ENCODE peak calls at places on chromosome 11, in five cellular contexts. W is IMR-90, I is mesendoderm, J is neuronal stem cell, Y is H9. T is an unnamed sample.

GRCh38 chr11:45872513-45873356 is 12.7 kb upstream of the MAPK8IP1 start:
- DNase-seq in Y (peak), W (peak), I (peak), J (peak), T (peak)

GRCh38 chr11:64283092-64283491 is 1.4 kb downstream of the BAD start:
- DNase-seq in J (no peak), Y (no peak), I (no peak), W (no peak), T (no peak)

GRCh38 chr11:35014352-35014751 is 97.9 kb downstream of the PDHX start:
- DNase-seq in Y (no peak), J (no peak), I (no peak), W (peak), T (peak)

GRCh38 chr11:5700422-5701064 is 11.0 kb downstream of the TRIM22 start:
- DNase-seq in I (no peak), W (no peak), J (no peak), Y (no peak), T (no peak)

GRCh38 chr11:96361778-96362177 is 18.8 kb upstream of the MAML2 start:
- DNase-seq in J (no peak), Y (no peak), W (peak), I (no peak), T (no peak)

GRCh38 chr11:84390441-84391078 is 1104.4 kb upstream of the CCDC90B start:
- DNase-seq in J (peak), I (peak), Y (peak), W (no peak), T (no peak)

GRCh38 chr11:18802381-18803257 is 11.0 kb upstream of the PTPN5 start:
- DNase-seq in I (peak), W (peak), Y (peak), J (peak), T (peak)

GRCh38 chr11:4664791-4665190 is 21.0 kb downstream of the OR51E1 start:
- DNase-seq in I (no peak), Y (no peak), W (peak), J (no peak), T (no peak)

GRCh38 chr11:85431319-85431718 is 195.8 kb downstream of the DLG2 start:
- DNase-seq in Y (no peak), I (no peak), W (no peak), J (no peak), T (no peak)

GRCh38 chr11:68454767-68455166 is 5.8 kb upstream of the PPP6R3 start:
- DNase-seq in J (no peak), Y (peak), W (no peak), I (peak), T (no peak)

GRCh38 chr11:86151188-86152005 is 82.5 kb upstream of the PICALM start:
- DNase-seq in W (peak), Y (no peak), J (no peak), I (peak), T (peak)

GRCh38 chr11:23192256-23192655 is 332.0 kb upstream of the CCDC179 start:
- DNase-seq in J (no peak), I (no peak), W (peak), Y (no peak), T (no peak)

GRCh38 chr11:107183963-107184362 is 165.7 kb upstream of the GUCY1A2 start:
- DNase-seq in J (no peak), I (no peak), Y (no peak), W (no peak), T (no peak)

GRCh38 chr11:13098067-13098466 is 89.0 kb downstream of the RASSF10 start:
- DNase-seq in J (no peak), I (peak), W (no peak), Y (peak), T (no peak)

GRCh38 chr11:69383372-69383771 is 89.4 kb downstream of the MYEOV start:
- DNase-seq in Y (peak), J (no peak), W (no peak), I (no peak), T (no peak)

GRCh38 chr11:61543606-61544306 is 35.2 kb downstream of the LRRC10B start:
- DNase-seq in Y (no peak), I (no peak), J (no peak), W (peak), T (no peak)

GRCh38 chr11:130525307-130525706 is 76.9 kb downstream of the ADAMTS15 start:
- DNase-seq in J (no peak), I (no peak), Y (no peak), W (no peak), T (no peak)

GRCh38 chr11:3781423-3781822 is 15.9 kb downstream of the NUP98 start:
- DNase-seq in J (no peak), W (peak), I (no peak), Y (no peak), T (no peak)

GRCh38 chr11:7668911-7669310 is 4.4 kb downstream of the CYB5R2 start:
- DNase-seq in Y (no peak), W (no peak), I (peak), J (no peak), T (no peak)

DNA sequence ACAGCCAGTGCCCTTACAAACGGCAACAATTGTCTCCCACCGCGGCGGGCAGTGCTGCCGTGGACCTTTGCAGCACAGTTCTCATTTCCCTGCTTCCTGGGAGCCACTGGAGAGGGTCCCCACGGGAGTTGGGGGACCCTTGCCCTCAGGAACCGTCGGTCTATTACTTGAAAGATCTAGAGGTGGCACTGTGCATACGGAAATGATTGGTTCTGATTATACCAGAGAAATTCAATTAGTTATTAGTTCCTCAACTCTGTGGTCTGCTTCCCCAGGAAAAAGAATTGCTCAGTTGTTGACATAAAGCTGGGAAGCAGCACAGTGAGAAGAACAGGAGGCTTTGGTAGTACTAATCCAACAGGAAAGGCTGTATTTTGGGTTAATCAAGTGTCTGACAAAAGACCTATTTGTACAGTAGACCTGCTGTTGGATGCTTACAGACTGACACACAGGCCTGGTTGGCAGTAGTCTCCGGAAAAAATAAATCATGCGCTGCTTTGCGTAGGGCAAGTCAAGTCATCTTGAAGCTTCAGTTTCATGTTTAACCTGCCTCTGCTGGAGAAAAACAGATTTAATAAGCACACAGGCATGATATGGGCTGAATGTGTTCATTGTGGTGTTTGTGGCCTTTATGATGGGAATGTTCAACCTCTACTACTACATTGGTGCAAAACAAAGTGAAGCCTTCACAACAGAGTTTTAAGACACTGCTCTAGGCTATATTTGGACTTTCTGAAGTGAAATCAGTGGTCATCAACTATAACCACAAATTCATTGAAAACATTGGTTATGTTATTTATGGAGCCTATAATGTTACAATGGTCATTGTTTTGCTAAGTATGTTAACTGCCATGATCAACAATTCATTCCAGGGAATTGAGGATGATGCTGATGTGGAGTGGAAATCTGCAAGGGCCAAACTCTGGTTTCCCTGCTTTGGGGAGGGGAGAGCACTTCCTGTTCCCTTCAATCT is 54.6 kb upstream of the SC5D start:
- DNase-seq in Y (no peak), I (no peak), W (peak), J (no peak), T (peak)
- H2BK120ac ChIP-seq in Y (no peak), I (no peak), W (peak), J (no peak), T (peak)

GRCh38 chr11:37504925-37505324 is 906.9 kb upstream of the RAG2 start:
- DNase-seq in I (peak), W (peak), J (no peak), Y (no peak), T (peak)

GRCh38 chr11:37504066-37504611 is 906.1 kb upstream of the RAG2 start:
- DNase-seq in I (peak), W (peak), Y (no peak), J (peak), T (peak)

GRCh38 chr11:37509471-37509870 is 911.4 kb upstream of the RAG2 start:
- DNase-seq in I (no peak), J (no peak), Y (no peak), W (no peak), T (no peak)

GRCh38 chr11:37505406-37505805 is 907.4 kb upstream of the RAG2 start:
- DNase-seq in I (peak), W (no peak), Y (no peak), J (peak), T (no peak)

DNA sequence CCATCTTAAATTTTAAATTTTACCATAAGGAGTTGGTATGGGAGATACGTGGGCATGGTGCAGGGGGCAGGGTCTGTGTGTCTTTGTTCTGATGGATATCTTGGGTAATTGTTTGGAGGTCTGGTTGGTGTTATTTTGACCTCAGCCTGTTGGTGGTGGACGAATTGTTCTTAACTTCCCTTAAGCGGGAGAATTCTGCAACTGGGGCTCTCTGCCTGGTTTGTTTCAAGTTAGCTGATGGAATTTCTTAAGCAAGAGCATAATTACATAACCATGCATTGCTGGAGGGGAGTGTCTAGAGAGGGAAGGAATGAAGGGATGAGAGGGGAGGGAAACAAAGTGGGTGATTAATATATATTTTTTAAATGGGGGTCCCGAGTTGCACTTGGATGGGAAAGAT is 908.5 kb upstream of the RAG2 start:
- DNase-seq in J (no peak), W (no peak), Y (no peak), I (peak), T (no peak)
- H3K27ac ChIP-seq in J (no peak), W (no peak), Y (no peak), I (no peak), T (no peak)

GRCh38 chr11:78562398-78562797 is 12.3 kb downstream of the NARS2 start:
- DNase-seq in Y (no peak), I (peak), J (no peak), W (peak), T (peak)
- H2BK120ac ChIP-seq in Y (no peak), I (no peak), J (no peak), W (peak), T (no peak)

GRCh38 chr11:117793521-117793920 is 3.5 kb downstream of the DSCAML1 start:
- DNase-seq in J (no peak), Y (no peak), W (no peak), I (no peak), T (no peak)

GRCh38 chr11:117796456-117797428 is at the start of gene DSCAML1:
- DNase-seq in J (no peak), Y (no peak), I (peak), W (no peak), T (no peak)

GRCh38 chr11:117794144-117794543 is 2.9 kb downstream of the DSCAML1 start:
- DNase-seq in Y (no peak), I (no peak), W (no peak), J (no peak), T (no peak)

GRCh38 chr11:117794772-117795629 is 2.0 kb downstream of the DSCAML1 start:
- DNase-seq in Y (no peak), W (no peak), J (no peak), I (peak), T (no peak)

GRCh38 chr11:117795726-117796455 is 1.1 kb downstream of the DSCAML1 start:
- DNase-seq in Y (peak), W (no peak), I (no peak), J (no peak), T (no peak)
- H3K27ac ChIP-seq in Y (no peak), W (no peak), I (no peak), J (no peak), T (no peak)

DNA sequence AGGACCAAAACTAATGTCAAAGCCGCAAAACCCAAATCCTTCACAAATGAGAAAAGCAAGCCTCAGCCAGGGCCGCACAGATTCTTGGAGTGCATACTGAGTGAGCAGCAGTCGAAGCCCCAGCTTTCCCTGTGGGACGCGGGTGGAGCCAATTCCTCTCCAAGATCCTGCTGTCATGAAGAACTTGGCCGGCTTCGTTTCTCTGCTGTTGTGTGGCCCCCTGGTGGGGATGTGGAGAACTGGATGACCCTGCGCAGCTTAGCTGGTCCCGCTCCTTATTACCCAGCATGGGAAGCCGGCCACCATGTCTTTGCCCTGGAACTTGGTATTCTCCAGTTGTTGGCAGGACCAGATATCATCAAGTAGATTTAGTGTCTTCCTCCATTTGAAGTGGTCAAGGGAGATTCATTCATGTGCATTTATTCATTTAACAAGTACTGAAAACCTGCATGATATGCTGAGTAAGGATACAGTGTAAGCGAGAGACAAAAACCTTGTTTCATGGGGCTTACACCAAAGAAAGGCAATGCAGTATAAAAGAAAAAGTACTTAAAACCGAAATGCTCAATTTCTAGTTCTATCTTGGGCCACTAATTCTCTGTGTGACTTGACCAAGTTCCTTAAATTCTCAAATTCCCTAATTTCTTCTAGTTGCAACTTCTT is 56.8 kb upstream of the CRTAM start:
- DNase-seq in W (peak), Y (peak), J (peak), I (peak), T (peak)
- H2BK120ac ChIP-seq in W (peak), Y (no peak), J (no peak), I (no peak), T (no peak)

GRCh38 chr11:46972343-46972742 is 35.8 kb downstream of the CSTPP1 start:
- DNase-seq in I (no peak), J (no peak), W (no peak), Y (no peak), T (no peak)
- H3K27ac ChIP-seq in I (no peak), J (no peak), W (no peak), Y (no peak), T (no peak)

GRCh38 chr11:2535673-2536439 is 91.0 kb downstream of the KCNQ1 start:
- DNase-seq in I (no peak), W (no peak), J (no peak), Y (no peak), T (no peak)
- H2BK120ac ChIP-seq in I (no peak), W (no peak), J (peak), Y (no peak), T (no peak)

T was measured in mesenchymal stem cell.